ENCODE peak calls at places on chromosomes 2 and 18, in five cellular contexts. J is tibial nerve, W is cardiac fibroblast, P is HFFc6, Y is pancreas. M is an unnamed sample.
A peak's percentile ranks its signal among the peaks of the same experiment; 100 is the strongest.

GRCh38 chr2:56741601-56742102 is 557.9 kb downstream of the CCDC85A start:
- DNase-seq in J (no peak), W (peak; percentile 96), P (peak; percentile 94), Y (no peak), M (no peak)

GRCh38 chr18:62643181-62643580 is 72.2 kb upstream of the PHLPP1 start:
- DNase-seq in J (no peak), W (no peak), P (no peak), Y (no peak), M (no peak)

GRCh38 chr18:2988041-2988794 is 24.7 kb downstream of the LPIN2 start:
- DNase-seq in J (no peak), W (peak; percentile 89), P (peak; percentile 83), Y (no peak), M (no peak)

GRCh38 chr2:134410831-134411231 is 157.0 kb downstream of the MGAT5 start:
- DNase-seq in J (no peak), W (peak; percentile 59), P (peak; percentile 38), Y (no peak), M (no peak)

GRCh38 chr2:239574434-239575156 is 173.8 kb upstream of the HDAC4 start:
- DNase-seq in J (no peak), W (no peak), P (no peak), Y (peak; percentile 33), M (no peak)

GRCh38 chr2:190718652-190719526 is 70.0 kb downstream of the NAB1 start:
- DNase-seq in J (no peak), W (peak; percentile 93), P (peak; percentile 43), Y (no peak), M (no peak)

GRCh38 chr2:231130657-231131056 is 5.8 kb upstream of the HTR2B start:
- DNase-seq in J (no peak), W (no peak), P (peak; percentile 7), Y (no peak), M (no peak)

GRCh38 chr2:25347205-25347815 is 5.6 kb upstream of the DNMT3A start:
- DNase-seq in J (no peak), W (peak; percentile 33), P (no peak), Y (no peak), M (no peak)

GRCh38 chr2:102142829-102143449 is 393 bp downstream of the IL1R1 start:
- DNase-seq in J (no peak), W (peak; percentile 75), P (peak; percentile 3), Y (no peak), M (no peak)

GRCh38 chr18:78323453-78324230 is 656.0 kb upstream of the SALL3 start:
- DNase-seq in J (no peak), W (no peak), P (no peak), Y (no peak), M (no peak)

GRCh38 chr2:224286923-224287322 is 115.0 kb downstream of the FAM124B start:
- DNase-seq in J (no peak), W (no peak), P (no peak), Y (no peak), M (no peak)

GRCh38 chr2:168574856-168575630 is 119.0 kb downstream of the CERS6 start:
- DNase-seq in J (no peak), W (no peak), P (no peak), Y (no peak), M (no peak)

GRCh38 chr2:171247741-171248140 is 87.0 kb upstream of the TLK1 start:
- DNase-seq in J (no peak), W (no peak), P (no peak), Y (no peak), M (no peak)

GRCh38 chr2:171248205-171248662 is 87.5 kb upstream of the TLK1 start:
- DNase-seq in J (no peak), W (no peak), P (no peak), Y (no peak), M (no peak)

GRCh38 chr2:171244466-171244969 is 83.8 kb upstream of the TLK1 start:
- DNase-seq in J (no peak), W (peak; percentile 87), P (peak; percentile 74), Y (no peak), M (no peak)

GRCh38 chr2:171241771-171242170 is 81.1 kb upstream of the TLK1 start:
- DNase-seq in J (no peak), W (no peak), P (no peak), Y (no peak), M (no peak)

GRCh38 chr2:171244970-171245782 is 84.5 kb upstream of the TLK1 start:
- DNase-seq in J (no peak), W (peak; percentile 75), P (peak; percentile 39), Y (no peak), M (no peak)
- TF ChIP-seq CTCF in J (no peak), W (no peak), P (peak; percentile 33), Y (no peak), M (no peak)

DNA sequence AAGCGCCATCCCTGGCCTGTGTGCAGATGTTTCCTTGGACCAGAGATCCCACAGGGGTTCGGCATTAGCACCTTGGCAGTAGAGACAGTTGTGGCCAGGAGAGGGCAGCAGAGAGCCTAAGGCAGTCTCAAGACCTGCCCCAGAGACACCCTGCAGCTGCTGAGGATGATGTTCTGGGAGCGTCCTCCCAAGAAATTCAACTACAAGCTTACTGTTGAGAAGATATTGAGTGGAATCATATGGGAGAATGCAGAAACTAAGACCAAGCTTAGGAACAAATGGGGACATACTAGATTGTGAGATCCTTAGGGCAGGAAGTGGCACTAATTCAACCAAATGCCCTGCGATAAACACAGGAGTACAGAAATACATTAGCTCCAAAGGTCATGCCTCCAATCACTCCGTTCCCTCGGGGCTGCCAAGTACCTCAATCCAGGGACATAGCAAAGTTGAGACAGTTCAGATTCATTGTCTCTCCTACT is 2.0 kb upstream of the ERMN start:
- DNase-seq in J (peak; percentile 91), W (peak; percentile 87), P (peak; percentile 68), Y (peak; percentile 85), M (peak; percentile 53)
- TF ChIP-seq CTCF in J (peak; percentile 87), W (peak; percentile 99), P (peak; percentile 94), Y (peak; percentile 92), M (peak; percentile 70)

GRCh38 chr2:64888591-64889309 is 100.4 kb upstream of the SLC1A4 start:
- DNase-seq in J (no peak), W (peak; percentile 84), P (peak; percentile 52), Y (no peak), M (no peak)
- TF ChIP-seq CTCF in J (no peak), W (peak; percentile 49), P (peak; percentile 66), Y (no peak), M (no peak)

GRCh38 chr18:74579704-74580103 is 18.0 kb upstream of the ZNF407 start:
- DNase-seq in J (no peak), W (no peak), P (no peak), Y (no peak), M (no peak)
- TF ChIP-seq CTCF in J (no peak), W (no peak), P (no peak), Y (no peak), M (no peak)

GRCh38 chr2:86519349-86519748 is 43.9 kb downstream of the CHMP3 start:
- DNase-seq in J (no peak), W (no peak), P (no peak), Y (no peak), M (no peak)

GRCh38 chr2:86522711-86523110 is 40.5 kb downstream of the CHMP3 start:
- DNase-seq in J (no peak), W (no peak), P (no peak), Y (no peak), M (no peak)

GRCh38 chr2:86520153-86520552 is 43.1 kb downstream of the CHMP3 start:
- DNase-seq in J (no peak), W (no peak), P (no peak), Y (no peak), M (no peak)

GRCh38 chr2:86521922-86522321 is 41.3 kb downstream of the CHMP3 start:
- DNase-seq in J (no peak), W (no peak), P (no peak), Y (no peak), M (no peak)

GRCh38 chr2:86518498-86518897 is 44.7 kb downstream of the CHMP3 start:
- DNase-seq in J (peak; percentile 6), W (peak; percentile 30), P (peak; percentile 32), Y (no peak), M (no peak)
- TF ChIP-seq CTCF in J (peak; percentile 45), W (peak; percentile 49), P (peak; percentile 69), Y (peak; percentile 10), M (no peak)

GRCh38 chr18:63783394-63783793 is 8.2 kb downstream of the SERPINB7 start:
- DNase-seq in J (no peak), W (no peak), P (no peak), Y (no peak), M (no peak)
- TF ChIP-seq CTCF in J (no peak), W (no peak), P (no peak), Y (no peak), M (no peak)

GRCh38 chr2:73986085-73986680 is 1.5 kb downstream of the TET3 start:
- DNase-seq in J (no peak), W (no peak), P (no peak), Y (no peak), M (no peak)

GRCh38 chr2:73985318-73986084 is 791 bp downstream of the TET3 start:
- DNase-seq in J (peak; percentile 35), W (peak; percentile 60), P (no peak), Y (peak; percentile 44), M (no peak)

GRCh38 chr2:73987948-73988700 is 3.4 kb downstream of the TET3 start:
- DNase-seq in J (no peak), W (no peak), P (no peak), Y (no peak), M (no peak)

GRCh38 chr2:73984922-73985317 is 210 bp downstream of the TET3 start:
- DNase-seq in J (no peak), W (no peak), P (no peak), Y (peak; percentile 75), M (no peak)

DNA sequence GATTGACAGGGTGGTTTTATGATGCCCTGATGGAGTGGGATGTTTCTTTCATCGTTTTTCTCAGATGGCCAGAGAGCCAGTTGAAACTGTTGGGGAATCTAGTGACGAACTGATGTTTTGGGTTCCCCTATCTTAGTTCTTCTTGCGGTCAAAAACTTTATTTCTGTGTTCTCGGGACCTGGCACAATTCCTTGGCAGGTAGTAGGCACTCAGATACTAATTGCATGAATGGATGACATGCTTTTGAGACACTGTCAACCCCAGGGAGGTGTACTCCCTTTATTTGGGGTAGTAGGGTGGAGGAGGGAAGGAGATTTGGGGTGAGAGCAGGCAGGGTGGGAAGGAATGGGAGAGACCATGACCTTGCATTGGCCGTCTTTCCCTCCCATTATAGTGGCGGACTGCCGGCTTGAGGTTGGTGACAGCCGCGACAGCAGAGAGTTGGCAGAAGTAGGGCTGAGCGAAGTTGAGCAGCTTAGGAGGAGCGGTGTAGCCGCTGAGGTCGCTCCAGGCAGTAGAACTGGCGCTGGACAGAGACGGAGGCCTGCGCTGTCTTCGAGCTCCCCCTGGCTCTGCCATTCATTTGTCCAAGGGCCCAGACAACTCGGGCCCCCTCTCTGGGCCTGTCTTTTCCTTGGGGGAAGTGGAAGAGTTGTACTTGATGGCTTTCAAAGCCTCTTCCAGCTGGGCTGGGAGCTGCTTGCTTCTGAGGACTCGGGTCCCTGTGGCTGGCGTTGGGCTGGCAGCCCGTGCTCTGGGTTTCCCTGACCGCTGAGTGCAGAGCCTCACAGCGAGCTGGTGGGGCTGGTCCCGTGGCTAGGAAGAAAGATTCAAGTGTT is 2.6 kb downstream of the TET3 start:
- DNase-seq in J (no peak), W (no peak), P (no peak), Y (peak; percentile 51), M (no peak)
- TF ChIP-seq CTCF in J (peak; percentile 16), W (no peak), P (no peak), Y (no peak), M (no peak)